ENCODE peak calls at places on chromosomes 13 and 19, in nine cellular contexts. H, K, W, E, F, L, O, D and N are unnamed samples.

GRCh38 chr19:489418-490196 is 6.7 kb upstream of the MADCAM1 start:
- DNase-seq in H (no peak), K (peak), W (no peak), E (no peak), F (no peak), L (no peak), O (no peak), D (no peak), N (peak)

GRCh38 chr19:18029617-18030338 is 21.8 kb downstream of the ARRDC2 start:
- DNase-seq in H (peak), K (peak), W (peak), E (peak), F (no peak), L (no peak), O (no peak), D (no peak), N (peak)

GRCh38 chr13:106118050-106118449 is 417.4 kb downstream of the EFNB2 start:
- DNase-seq in H (no peak), K (no peak), W (no peak), E (no peak), F (no peak), L (no peak), O (no peak), D (no peak), N (peak)

GRCh38 chr19:31316201-31316951 is 32.9 kb downstream of the TSHZ3 start:
- DNase-seq in H (no peak), K (no peak), W (no peak), E (no peak), F (no peak), L (no peak), O (no peak), D (no peak), N (peak)

GRCh38 chr13:79398915-79399314 is 7.1 kb downstream of the RBM26 start:
- DNase-seq in H (no peak), K (peak), W (peak), E (no peak), F (no peak), L (no peak), O (no peak), D (no peak), N (peak)

GRCh38 chr19:1514986-1515721 is 2.3 kb upstream of the ADAMTSL5 start:
- DNase-seq in H (no peak), K (no peak), W (no peak), E (no peak), F (no peak), L (no peak), O (no peak), D (no peak), N (no peak)

GRCh38 chr13:103395140-103395539 is 328.9 kb upstream of the SLC10A2 start:
- DNase-seq in H (no peak), K (no peak), W (no peak), E (no peak), F (no peak), L (no peak), O (no peak), D (no peak), N (no peak)

GRCh38 chr19:58409010-58409790 is 751 bp downstream of the ZNF584 start:
- DNase-seq in H (peak), K (peak), W (peak), E (no peak), F (no peak), L (peak), O (peak), D (no peak), N (peak)

GRCh38 chr13:75219479-75220237 is 262.3 kb downstream of the TBC1D4 start:
- DNase-seq in H (no peak), K (peak), W (peak), E (peak), F (peak), L (peak), O (peak), D (peak), N (peak)

GRCh38 chr13:48402325-48402962 is 10.5 kb downstream of the LPAR6 start:
- DNase-seq in H (no peak), K (no peak), W (no peak), E (no peak), F (no peak), L (no peak), O (no peak), D (no peak), N (no peak)

GRCh38 chr19:17572640-17573039 is 17.2 kb downstream of the COLGALT1 start:
- DNase-seq in H (no peak), K (no peak), W (no peak), E (no peak), F (no peak), L (no peak), O (no peak), D (no peak), N (no peak)

GRCh38 chr19:601310-601709 is 11.6 kb downstream of the HCN2 start:
- DNase-seq in H (no peak), K (no peak), W (no peak), E (no peak), F (no peak), L (no peak), O (no peak), D (no peak), N (no peak)

GRCh38 chr13:113978741-113979481 is 5.0 kb upstream of the C13orf46 start:
- DNase-seq in H (no peak), K (no peak), W (no peak), E (no peak), F (no peak), L (no peak), O (no peak), D (no peak), N (no peak)

GRCh38 chr19:4368128-4368820 is 24.9 kb downstream of the MPND start:
- DNase-seq in H (no peak), K (no peak), W (peak), E (no peak), F (no peak), L (no peak), O (no peak), D (no peak), N (peak)

GRCh38 chr13:76965759-76966421 is 17.6 kb downstream of the ACOD1 start:
- DNase-seq in H (no peak), K (no peak), W (no peak), E (no peak), F (no peak), L (no peak), O (no peak), D (no peak), N (peak)

GRCh38 chr19:4694211-4694987 is 24.3 kb upstream of the MYDGF start:
- DNase-seq in H (peak), K (no peak), W (peak), E (peak), F (no peak), L (no peak), O (no peak), D (no peak), N (peak)

GRCh38 chr19:18674616-18675015 is 8.9 kb upstream of the CRTC1 start:
- DNase-seq in H (peak), K (no peak), W (no peak), E (peak), F (no peak), L (no peak), O (no peak), D (no peak), N (peak)

GRCh38 chr13:50584856-50585580 is 258.5 kb downstream of the DLEU7 start:
- DNase-seq in H (no peak), K (no peak), W (no peak), E (no peak), F (no peak), L (no peak), O (no peak), D (no peak), N (no peak)

GRCh38 chr13:84684804-84685203 is 802.5 kb upstream of the SLITRK1 start:
- DNase-seq in H (no peak), K (no peak), W (no peak), E (no peak), F (no peak), L (no peak), O (no peak), D (no peak), N (no peak)

GRCh38 chr13:99998261-99998660 is 16.7 kb downstream of the ZIC2 start:
- DNase-seq in H (no peak), K (no peak), W (no peak), E (no peak), F (no peak), L (no peak), O (no peak), D (no peak), N (no peak)

GRCh38 chr19:45403781-45404556 is 900 bp downstream of the PPP1R13L start:
- DNase-seq in H (no peak), K (peak), W (peak), E (no peak), F (peak), L (no peak), O (peak), D (no peak), N (no peak)

GRCh38 chr13:24233351-24233901 is 72.9 kb downstream of the SPATA13 start:
- DNase-seq in H (no peak), K (no peak), W (no peak), E (no peak), F (no peak), L (no peak), O (no peak), D (no peak), N (peak)

GRCh38 chr19:703651-704446 is 4.9 kb upstream of the PALM start:
- DNase-seq in H (no peak), K (peak), W (peak), E (no peak), F (peak), L (peak), O (peak), D (peak), N (peak)

GRCh38 chr13:41652735-41653361 is 195.5 kb downstream of the RGCC start:
- DNase-seq in H (no peak), K (peak), W (peak), E (no peak), F (no peak), L (no peak), O (peak), D (no peak), N (peak)

GRCh38 chr13:74931698-74932433 is 550.1 kb downstream of the TBC1D4 start:
- DNase-seq in H (no peak), K (no peak), W (no peak), E (no peak), F (no peak), L (no peak), O (no peak), D (no peak), N (peak)

GRCh38 chr13:58300224-58300623 is 668.7 kb downstream of the PCDH17 start:
- DNase-seq in H (no peak), K (no peak), W (no peak), E (no peak), F (no peak), L (no peak), O (no peak), D (no peak), N (no peak)

GRCh38 chr13:110524484-110525254 is 36.9 kb downstream of the RAB20 start:
- DNase-seq in H (no peak), K (peak), W (peak), E (no peak), F (no peak), L (no peak), O (peak), D (no peak), N (no peak)

GRCh38 chr13:26821766-26822165 is 61.2 kb upstream of the GPR12 start:
- DNase-seq in H (no peak), K (no peak), W (no peak), E (no peak), F (no peak), L (no peak), O (no peak), D (no peak), N (no peak)